ENCODE peak calls at places on chromosome 5, in four cellular contexts. X is K562, G is HepG2, E is GM12878. H is an unnamed sample.

GRCh38 chr5:52859619-52860018 is 71.9 kb downstream of the ITGA1 start:
- DNase-seq in G (no peak), X (no peak), E (no peak), H (no peak)

GRCh38 chr5:124460000-124460399 is 286.4 kb downstream of the ZNF608 start:
- DNase-seq in G (no peak), X (no peak), E (no peak), H (no peak)

GRCh38 chr5:16178745-16179372 is 732 bp downstream of the MARCHF11 start:
- DNase-seq in G (peak), X (peak), E (no peak), H (peak)

GRCh38 chr5:59485629-59486439 is 407.7 kb downstream of the PDE4D start:
- DNase-seq in G (no peak), X (no peak), E (no peak), H (no peak)

GRCh38 chr5:140978987-140979386 is 12.7 kb downstream of the PCDHAC2 start:
- DNase-seq in E (no peak), G (no peak), X (no peak), H (no peak)

GRCh38 chr5:56717253-56717987 is 97.9 kb upstream of the MAP3K1 start:
- DNase-seq in G (no peak), X (no peak), E (no peak), H (no peak)

GRCh38 chr5:1724822-1725602 is 74.6 kb downstream of the MRPL36 start:
- DNase-seq in G (no peak), E (no peak), X (peak), H (peak)

GRCh38 chr5:82351754-82352145 is 73.6 kb upstream of the RPS23 start:
- DNase-seq in G (peak), E (no peak), X (peak), H (peak)

GRCh38 chr5:6743161-6743560 is 29.9 kb downstream of the TENT4A start:
- DNase-seq in X (no peak), G (no peak), E (no peak), H (no peak)

GRCh38 chr5:109826426-109826825 is 136.7 kb downstream of the MAN2A1 start:
- DNase-seq in G (no peak), E (no peak), X (no peak), H (no peak)

GRCh38 chr5:141701341-141702119 is 19.5 kb upstream of the ARAP3 start:
- DNase-seq in G (no peak), E (peak), X (no peak), H (peak)

GRCh38 chr5:73306741-73307275 is 133.8 kb downstream of the TMEM174 start:
- DNase-seq in E (no peak), G (no peak), X (no peak), H (no peak)

GRCh38 chr5:158126442-158127399 is 267.8 kb upstream of the CLINT1 start:
- DNase-seq in E (no peak), X (no peak), G (no peak), H (no peak)

GRCh38 chr5:173880306-173880985 is 7.7 kb upstream of the CPEB4 start:
- DNase-seq in X (no peak), E (no peak), G (no peak), H (no peak)

GRCh38 chr5:178191661-178192060 is 4.5 kb upstream of the GMCL2 start:
- DNase-seq in X (no peak), G (no peak), E (no peak), H (no peak)

GRCh38 chr5:178192787-178193186 is 5.6 kb upstream of the GMCL2 start:
- DNase-seq in X (no peak), E (no peak), G (no peak), H (no peak)

GRCh38 chr5:178194026-178194425 is 6.9 kb upstream of the GMCL2 start:
- DNase-seq in G (no peak), X (no peak), E (no peak), H (no peak)

GRCh38 chr5:178193251-178193809 is 6.2 kb upstream of the GMCL2 start:
- DNase-seq in G (no peak), E (no peak), X (no peak), H (no peak)

DNA sequence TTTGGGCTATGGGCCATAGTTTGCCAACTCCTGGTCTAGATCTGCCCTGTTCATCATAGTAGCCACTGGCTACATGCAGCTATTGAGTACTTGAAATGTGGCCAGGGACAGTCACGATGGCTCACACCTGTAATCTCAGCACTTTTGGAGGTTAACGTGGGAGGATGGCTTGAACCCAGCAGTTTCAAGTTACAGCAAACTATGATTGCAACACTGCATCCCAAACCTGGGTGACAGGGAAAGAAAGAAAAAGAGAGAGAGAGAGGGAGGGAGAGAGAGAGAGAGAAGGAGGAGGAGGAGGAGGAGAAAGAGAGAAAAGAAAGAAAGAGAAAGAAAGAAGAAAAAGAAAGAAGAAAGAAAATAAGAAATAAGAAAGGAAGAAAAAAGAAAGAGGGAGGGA is 5.1 kb upstream of the GMCL2 start:
- DNase-seq in X (no peak), E (no peak), G (no peak), H (no peak)
- TF ChIP-seq JUNB in X (no peak), E (no peak), G (no peak), H (no peak)

GRCh38 chr5:37043693-37044092 is 167.1 kb downstream of the NIPBL start:
- DNase-seq in X (peak), E (no peak), G (peak), H (peak)
- TF ChIP-seq CTCF in X (no peak), E (peak), G (peak), H (peak)

GRCh38 chr5:42949348-42950090 is 90.6 kb downstream of the ANXA2R start:
- DNase-seq in E (peak), G (peak), X (no peak), H (peak)
- H2AFZ ChIP-seq in E (peak), G (no peak), X (no peak), H (peak)

GRCh38 chr5:76145945-76146344 is 62.8 kb downstream of the SV2C start:
- DNase-seq in X (peak), E (no peak), G (peak), H (peak)

GRCh38 chr5:76137887-76138542 is 54.8 kb downstream of the SV2C start:
- DNase-seq in X (no peak), G (no peak), E (no peak), H (no peak)

GRCh38 chr5:76144892-76145291 is 61.7 kb downstream of the SV2C start:
- DNase-seq in E (no peak), G (no peak), X (no peak), H (peak)

DNA sequence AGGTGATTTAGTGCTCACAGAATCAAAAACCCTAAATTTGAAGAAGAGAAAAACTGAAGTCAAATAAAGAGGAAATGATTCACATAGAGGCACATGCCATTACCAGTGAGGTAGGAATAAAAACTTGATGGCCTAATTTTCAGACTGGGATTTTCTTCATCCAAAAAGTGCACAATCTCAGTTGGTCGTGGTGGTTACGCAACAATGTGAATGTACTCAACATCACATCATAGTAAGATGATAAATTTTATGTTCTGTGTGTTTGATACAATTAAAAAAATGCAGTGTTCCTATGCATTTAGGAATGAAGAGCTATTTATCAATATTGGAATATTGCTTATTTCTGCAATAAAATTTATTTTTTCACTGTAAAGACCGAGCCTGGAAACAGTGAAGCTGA is 60.7 kb downstream of the SV2C start:
- DNase-seq in X (no peak), G (no peak), E (no peak), H (no peak)
- TF ChIP-seq JUNB in X (no peak), G (no peak), E (no peak), H (no peak)

DNA sequence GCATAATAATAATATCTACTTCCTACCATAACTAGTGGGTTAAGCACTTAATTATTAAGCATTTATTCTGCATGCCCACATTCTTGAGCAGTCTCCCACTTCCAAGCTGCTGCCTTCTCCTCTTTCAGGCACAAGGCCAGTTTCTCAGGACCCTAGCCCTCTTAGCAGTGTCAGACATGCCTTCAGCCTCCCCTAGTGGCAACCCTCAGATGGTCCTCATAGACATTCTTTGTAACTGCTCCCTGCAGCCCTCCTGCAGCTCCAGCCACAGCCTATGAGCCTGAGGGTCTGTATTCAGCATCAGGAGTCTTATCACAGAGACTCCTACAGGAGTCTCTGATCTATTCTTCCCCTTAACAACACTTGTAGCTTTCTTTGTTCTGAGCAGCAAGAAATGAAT is 3.8 kb downstream of the IL9 start:
- DNase-seq in G (no peak), E (no peak), X (peak), H (peak)
- TF ChIP-seq CTCF in G (peak), E (no peak), X (peak), H (peak)

H was measured in GM23338.